ENCODE peak calls at places on chromosomes 4 and X, in seven cellular contexts. One of them, this sample, is unnamed. For H3K4me1, the result is how much of the 10 kb centered on the place peaks cover.

GRCh38 chr4:57425610-57426009 is 315.4 kb upstream of the IGFBP7 start:
- DNase-seq in tibial artery: no peak
- DNase-seq in ascending aorta: no peak
- DNase-seq in aorta: no peak
- DNase-seq in OCI-LY7: no peak
- DNase-seq in CD8-positive, alpha-beta T cell: no peak
- DNase-seq in adrenal gland: no peak
- DNase-seq in this sample: no peak

GRCh38 chr4:159106636-159107035 is 3.8 kb downstream of the RAPGEF2 start:
- DNase-seq in adrenal gland: no peak
- DNase-seq in aorta: no peak
- DNase-seq in ascending aorta: no peak
- DNase-seq in tibial artery: no peak
- DNase-seq in CD8-positive, alpha-beta T cell: no peak
- DNase-seq in OCI-LY7: no peak
- DNase-seq in this sample: no peak

GRCh38 chr4:15778742-15779231 is 659 bp downstream of the CD38 start:
- DNase-seq in ascending aorta: no peak
- DNase-seq in aorta: peak
- DNase-seq in CD8-positive, alpha-beta T cell: peak
- DNase-seq in tibial artery: peak
- DNase-seq in OCI-LY7: peak
- DNase-seq in adrenal gland: peak
- DNase-seq in this sample: no peak

GRCh38 chr4:170091069-170091696 is 1.4 kb upstream of the AADAT start:
- DNase-seq in aorta: no peak
- DNase-seq in OCI-LY7: no peak
- DNase-seq in adrenal gland: no peak
- DNase-seq in ascending aorta: no peak
- DNase-seq in tibial artery: no peak
- DNase-seq in CD8-positive, alpha-beta T cell: no peak
- DNase-seq in this sample: no peak

GRCh38 chr4:80336582-80336981 is 1.1 kb downstream of the CFAP299 start:
- DNase-seq in OCI-LY7: peak
- DNase-seq in tibial artery: no peak
- DNase-seq in ascending aorta: no peak
- DNase-seq in aorta: no peak
- DNase-seq in CD8-positive, alpha-beta T cell: no peak
- DNase-seq in adrenal gland: no peak
- DNase-seq in this sample: no peak

GRCh38 chrX:25014366-25014838 is 1.4 kb downstream of the ARX start:
- DNase-seq in ascending aorta: no peak
- DNase-seq in OCI-LY7: no peak
- DNase-seq in aorta: no peak
- DNase-seq in CD8-positive, alpha-beta T cell: no peak
- DNase-seq in tibial artery: no peak
- DNase-seq in adrenal gland: no peak
- DNase-seq in this sample: no peak

GRCh38 chr4:108171541-108172230 is 3.0 kb upstream of the LEF1 start:
- DNase-seq in OCI-LY7: no peak
- DNase-seq in adrenal gland: no peak
- DNase-seq in aorta: no peak
- DNase-seq in tibial artery: no peak
- DNase-seq in CD8-positive, alpha-beta T cell: peak
- DNase-seq in ascending aorta: no peak
- DNase-seq in this sample: peak

GRCh38 chr4:88965053-88965452 is 91.9 kb downstream of the FAM13A start:
- DNase-seq in tibial artery: no peak
- DNase-seq in adrenal gland: no peak
- DNase-seq in CD8-positive, alpha-beta T cell: no peak
- DNase-seq in ascending aorta: no peak
- DNase-seq in OCI-LY7: no peak
- DNase-seq in aorta: no peak
- DNase-seq in this sample: no peak

GRCh38 chr4:81404294-81404693 is 67.4 kb downstream of the RASGEF1B start:
- DNase-seq in OCI-LY7: no peak
- DNase-seq in tibial artery: no peak
- DNase-seq in aorta: no peak
- DNase-seq in CD8-positive, alpha-beta T cell: no peak
- DNase-seq in adrenal gland: no peak
- DNase-seq in ascending aorta: no peak
- DNase-seq in this sample: no peak

GRCh38 chr4:138097912-138098600 is 144.1 kb downstream of the SLC7A11 start:
- DNase-seq in OCI-LY7: peak
- DNase-seq in adrenal gland: no peak
- DNase-seq in CD8-positive, alpha-beta T cell: no peak
- DNase-seq in ascending aorta: no peak
- DNase-seq in aorta: no peak
- DNase-seq in tibial artery: no peak
- DNase-seq in this sample: no peak

GRCh38 chr4:136818811-136819210 is 713.5 kb downstream of the PCDH18 start:
- DNase-seq in OCI-LY7: no peak
- DNase-seq in CD8-positive, alpha-beta T cell: no peak
- DNase-seq in ascending aorta: no peak
- DNase-seq in tibial artery: no peak
- DNase-seq in adrenal gland: no peak
- DNase-seq in aorta: no peak
- DNase-seq in this sample: no peak

GRCh38 chr4:173247316-173247715 is 78.7 kb downstream of the GALNT7 start:
- DNase-seq in aorta: no peak
- DNase-seq in tibial artery: no peak
- DNase-seq in OCI-LY7: no peak
- DNase-seq in adrenal gland: no peak
- DNase-seq in CD8-positive, alpha-beta T cell: no peak
- DNase-seq in ascending aorta: no peak
- DNase-seq in this sample: no peak

GRCh38 chrX:7061429-7061828 is 86.1 kb upstream of the STS start:
- DNase-seq in adrenal gland: no peak
- DNase-seq in aorta: no peak
- DNase-seq in OCI-LY7: no peak
- DNase-seq in ascending aorta: no peak
- DNase-seq in CD8-positive, alpha-beta T cell: no peak
- DNase-seq in tibial artery: no peak
- DNase-seq in this sample: no peak

GRCh38 chrX:40420899-40421729 is 159.7 kb upstream of the ATP6AP2 start:
- DNase-seq in OCI-LY7: no peak
- DNase-seq in aorta: no peak
- DNase-seq in tibial artery: no peak
- DNase-seq in ascending aorta: no peak
- DNase-seq in CD8-positive, alpha-beta T cell: no peak
- DNase-seq in adrenal gland: no peak
- DNase-seq in this sample: no peak

GRCh38 chrX:40169193-40170086 is 71.7 kb upstream of the BCOR start:
- DNase-seq in aorta: peak
- DNase-seq in tibial artery: no peak
- DNase-seq in OCI-LY7: peak
- DNase-seq in adrenal gland: peak
- DNase-seq in ascending aorta: no peak
- DNase-seq in CD8-positive, alpha-beta T cell: peak
- DNase-seq in this sample: peak

GRCh38 chr4:140575489-140575888 is 6.7 kb upstream of the UCP1 start:
- DNase-seq in adrenal gland: no peak
- DNase-seq in ascending aorta: no peak
- DNase-seq in aorta: no peak
- DNase-seq in tibial artery: no peak
- DNase-seq in OCI-LY7: no peak
- DNase-seq in CD8-positive, alpha-beta T cell: no peak
- DNase-seq in this sample: no peak

GRCh38 chr4:4866124-4866832 is 6.8 kb downstream of the MSX1 start:
- DNase-seq in OCI-LY7: no peak
- DNase-seq in tibial artery: no peak
- DNase-seq in CD8-positive, alpha-beta T cell: no peak
- DNase-seq in ascending aorta: no peak
- DNase-seq in adrenal gland: no peak
- DNase-seq in aorta: no peak
- DNase-seq in this sample: no peak

GRCh38 chr4:15766821-15767220 is 11.3 kb upstream of the CD38 start:
- DNase-seq in ascending aorta: no peak
- DNase-seq in aorta: no peak
- DNase-seq in tibial artery: no peak
- DNase-seq in OCI-LY7: no peak
- DNase-seq in CD8-positive, alpha-beta T cell: no peak
- DNase-seq in adrenal gland: no peak
- DNase-seq in this sample: no peak

GRCh38 chr4:93053140-93053539 is 749.4 kb downstream of the GRID2 start:
- DNase-seq in CD8-positive, alpha-beta T cell: no peak
- DNase-seq in OCI-LY7: no peak
- DNase-seq in aorta: no peak
- DNase-seq in ascending aorta: no peak
- DNase-seq in tibial artery: no peak
- DNase-seq in adrenal gland: no peak
- DNase-seq in this sample: no peak

GRCh38 chr4:69800599-69800998 is 40.2 kb upstream of the SULT1B1 start:
- DNase-seq in OCI-LY7: no peak
- DNase-seq in ascending aorta: no peak
- DNase-seq in aorta: no peak
- DNase-seq in tibial artery: no peak
- DNase-seq in adrenal gland: no peak
- DNase-seq in CD8-positive, alpha-beta T cell: no peak
- DNase-seq in this sample: no peak

GRCh38 chr4:16894406-16894805 is 4.0 kb downstream of the LDB2 start:
- DNase-seq in adrenal gland: no peak
- DNase-seq in ascending aorta: no peak
- DNase-seq in CD8-positive, alpha-beta T cell: no peak
- DNase-seq in OCI-LY7: no peak
- DNase-seq in tibial artery: no peak
- DNase-seq in aorta: no peak
- DNase-seq in this sample: no peak

GRCh38 chr4:153116101-153116680 is 88.1 kb upstream of the TRIM2 start:
- DNase-seq in ascending aorta: no peak
- DNase-seq in aorta: no peak
- DNase-seq in adrenal gland: no peak
- DNase-seq in tibial artery: no peak
- DNase-seq in OCI-LY7: no peak
- DNase-seq in CD8-positive, alpha-beta T cell: no peak
- DNase-seq in this sample: peak
- H3K4me3 ChIP-seq in ascending aorta: peak
- H3K4me3 ChIP-seq in aorta: no peak
- H3K4me3 ChIP-seq in adrenal gland: peak
- H3K4me3 ChIP-seq in tibial artery: peak
- H3K4me3 ChIP-seq in OCI-LY7: peak
- H3K4me3 ChIP-seq in CD8-positive, alpha-beta T cell: no peak
- H3K4me3 ChIP-seq in this sample: no peak

GRCh38 chr4:48345542-48345941 is 4.2 kb downstream of the SLAIN2 start:
- DNase-seq in adrenal gland: no peak
- DNase-seq in aorta: no peak
- DNase-seq in OCI-LY7: no peak
- DNase-seq in ascending aorta: no peak
- DNase-seq in tibial artery: no peak
- DNase-seq in CD8-positive, alpha-beta T cell: no peak
- DNase-seq in this sample: no peak

GRCh38 chr4:48343035-48343434 is 1.7 kb downstream of the SLAIN2 start:
- DNase-seq in adrenal gland: no peak
- DNase-seq in tibial artery: no peak
- DNase-seq in ascending aorta: no peak
- DNase-seq in CD8-positive, alpha-beta T cell: no peak
- DNase-seq in aorta: no peak
- DNase-seq in OCI-LY7: peak
- DNase-seq in this sample: no peak

GRCh38 chr4:48341776-48342558 is 638 bp downstream of the SLAIN2 start:
- DNase-seq in CD8-positive, alpha-beta T cell: peak
- DNase-seq in adrenal gland: peak
- DNase-seq in OCI-LY7: peak
- DNase-seq in aorta: peak
- DNase-seq in tibial artery: peak
- DNase-seq in ascending aorta: no peak
- DNase-seq in this sample: no peak

GRCh38 chr4:48342559-48342878 is 1.2 kb downstream of the SLAIN2 start:
- DNase-seq in adrenal gland: no peak
- DNase-seq in aorta: no peak
- DNase-seq in CD8-positive, alpha-beta T cell: peak
- DNase-seq in OCI-LY7: peak
- DNase-seq in ascending aorta: no peak
- DNase-seq in tibial artery: no peak
- DNase-seq in this sample: peak

DNA sequence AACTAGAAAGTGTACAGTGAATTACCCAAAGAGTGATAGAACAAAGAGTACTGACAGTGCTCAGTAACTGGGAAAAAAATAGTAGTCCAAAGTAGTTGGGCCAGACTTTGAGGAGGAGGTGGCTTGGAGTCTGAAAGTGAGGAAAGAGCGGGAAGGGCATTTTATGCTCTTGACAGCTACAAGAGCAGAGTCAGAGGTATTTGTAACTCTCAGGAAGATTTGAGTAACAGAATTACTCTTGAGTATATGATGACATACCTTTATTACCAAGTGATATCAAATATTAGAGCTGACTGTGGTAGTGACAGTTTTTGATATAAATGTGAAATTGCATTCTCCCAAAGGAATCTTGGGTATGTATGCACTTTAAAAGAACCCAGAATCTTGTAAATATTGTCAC is 2.2 kb downstream of the SLAIN2 start:
- DNase-seq in ascending aorta: no peak
- DNase-seq in OCI-LY7: no peak
- DNase-seq in adrenal gland: no peak
- DNase-seq in CD8-positive, alpha-beta T cell: no peak
- DNase-seq in tibial artery: no peak
- DNase-seq in aorta: no peak
- DNase-seq in this sample: no peak
- H3K4me1 ChIP-seq in ascending aorta: under half
- H3K4me1 ChIP-seq in OCI-LY7: under half
- H3K4me1 ChIP-seq in adrenal gland: under half
- H3K4me1 ChIP-seq in CD8-positive, alpha-beta T cell: under half
- H3K4me1 ChIP-seq in tibial artery: under half
- H3K4me1 ChIP-seq in aorta: under half
- H3K4me1 ChIP-seq in this sample: half or more

DNA sequence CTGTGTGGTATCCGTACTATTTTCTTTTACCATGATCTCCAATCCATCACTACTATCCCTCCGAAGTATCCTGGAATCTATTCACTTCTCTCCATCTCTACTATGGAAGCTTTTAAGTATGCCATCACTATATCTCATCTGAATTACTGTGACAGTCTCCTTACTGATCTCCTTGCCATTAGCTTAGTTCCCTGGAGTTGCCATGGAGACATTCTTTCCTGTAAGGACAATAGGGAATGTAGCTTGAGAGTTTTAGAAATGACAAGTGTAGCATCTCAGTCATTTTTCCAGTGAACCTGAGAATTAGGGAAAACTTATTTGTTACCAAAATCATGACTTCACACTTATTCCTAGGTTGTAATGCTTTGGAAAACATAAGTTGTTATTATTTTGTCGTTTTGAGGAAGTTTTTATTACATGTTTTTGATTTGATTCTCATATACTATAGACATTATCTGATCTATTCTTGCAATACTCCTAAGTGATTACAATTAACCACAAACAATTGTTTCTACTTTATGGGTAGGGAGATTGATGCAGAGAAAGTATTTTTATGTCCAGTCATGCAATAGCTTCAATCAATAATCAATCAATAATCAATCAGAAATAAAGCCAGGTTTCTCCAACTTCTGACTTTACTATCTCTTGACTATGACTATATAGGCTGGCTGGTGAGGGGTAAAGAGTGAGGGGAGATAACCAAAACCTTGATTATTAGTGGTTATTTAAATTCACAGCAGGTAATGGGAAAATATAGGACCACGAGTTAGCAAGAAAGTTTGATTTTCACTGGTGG is 86.1 kb downstream of the HPGD start:
- DNase-seq in ascending aorta: no peak
- DNase-seq in tibial artery: no peak
- DNase-seq in aorta: no peak
- DNase-seq in adrenal gland: no peak
- DNase-seq in CD8-positive, alpha-beta T cell: no peak
- DNase-seq in OCI-LY7: no peak
- DNase-seq in this sample: no peak
- H3K27ac ChIP-seq in ascending aorta: no peak
- H3K27ac ChIP-seq in tibial artery: no peak
- H3K27ac ChIP-seq in aorta: no peak
- H3K27ac ChIP-seq in adrenal gland: no peak
- H3K27ac ChIP-seq in CD8-positive, alpha-beta T cell: no peak
- H3K27ac ChIP-seq in OCI-LY7: no peak
- H3K27ac ChIP-seq in this sample: no peak

GRCh38 chrX:68534696-68535095 is 35.8 kb downstream of the YIPF6 start:
- DNase-seq in tibial artery: no peak
- DNase-seq in aorta: no peak
- DNase-seq in CD8-positive, alpha-beta T cell: no peak
- DNase-seq in ascending aorta: no peak
- DNase-seq in adrenal gland: no peak
- DNase-seq in OCI-LY7: no peak
- DNase-seq in this sample: no peak
- H3K4me3 ChIP-seq in tibial artery: no peak
- H3K4me3 ChIP-seq in aorta: no peak
- H3K4me3 ChIP-seq in CD8-positive, alpha-beta T cell: no peak
- H3K4me3 ChIP-seq in ascending aorta: no peak
- H3K4me3 ChIP-seq in adrenal gland: no peak
- H3K4me3 ChIP-seq in OCI-LY7: no peak
- H3K4me3 ChIP-seq in this sample: no peak

This sample was measured in CD4-positive, alpha-beta memory T cell.